ENCODE peak calls at places on chromosomes 4 and X, in ten cellular contexts. L is NB4; Y is CD4-positive, alpha-beta T cell; Q is NCI-H2081 treated with DMSO at 0.1 percent for 48 hours; J is astrocyte of the spinal cord; X is Kasumi-1; T is psoas muscle; W is fibroblast of the conjunctiva; G is upper lobe of right lung; M is CD8-positive, alpha-beta memory T cell. R is an unnamed sample.

GRCh38 chr4:84977409-84977808 is 10.9 kb upstream of the WDFY3 start:
- DNase-seq in L (no peak), Y (no peak), Q (no peak), J (no peak), X (no peak), T (no peak), W (no peak), G (no peak), M (no peak), R (no peak)

GRCh38 chrX:88244066-88244465 is 503.0 kb upstream of the CPXCR1 start:
- DNase-seq in L (no peak), Y (no peak), Q (no peak), J (no peak), X (no peak), T (no peak), W (no peak), G (no peak), M (no peak), R (no peak)

GRCh38 chr4:37561803-37562207 is 124.4 kb downstream of the RELL1 start:
- DNase-seq in L (no peak), Y (no peak), Q (no peak), J (peak; percentile 60), X (no peak), T (no peak), W (no peak), G (no peak), M (no peak), R (peak; percentile 85)

GRCh38 chr4:123399638-123400358 is 3.2 kb downstream of the SPRY1 start:
- DNase-seq in L (peak; percentile 41), Y (no peak), Q (no peak), J (peak; percentile 59), X (no peak), T (peak; percentile 61), W (no peak), G (no peak), M (no peak), R (peak; percentile 46)

GRCh38 chr4:73883306-73883705 is 14.1 kb downstream of the CXCL1 start:
- DNase-seq in L (peak; percentile 47), Y (no peak), Q (no peak), J (peak; percentile 89), X (peak; percentile 38), T (no peak), W (no peak), G (no peak), M (no peak), R (peak; percentile 65)

GRCh38 chr4:123977623-123978022 is 581.0 kb downstream of the SPRY1 start:
- DNase-seq in L (no peak), Y (no peak), Q (no peak), J (no peak), X (no peak), T (no peak), W (no peak), G (no peak), M (no peak), R (peak; percentile 91)

GRCh38 chrX:81202413-81202794 is 502 bp downstream of the SH3BGRL start:
- DNase-seq in L (peak; percentile 53), Y (no peak), Q (no peak), J (peak; percentile 45), X (peak; percentile 27), T (no peak), W (peak; percentile 1), G (no peak), M (no peak), R (no peak)

GRCh38 chr4:174388744-174389143 is 105.0 kb downstream of the CEP44 start:
- DNase-seq in L (no peak), Y (no peak), Q (no peak), J (peak; percentile 16), X (no peak), T (no peak), W (no peak), G (no peak), M (no peak), R (no peak)

GRCh38 chrX:72269671-72270251 is 7.3 kb downstream of the RPS4X start:
- DNase-seq in L (peak; percentile 39), Y (no peak), Q (no peak), J (peak; percentile 79), X (no peak), T (no peak), W (no peak), G (no peak), M (no peak), R (peak; percentile 33)

GRCh38 chrX:107571296-107571998 is 56.9 kb upstream of the PRPS1 start:
- DNase-seq in L (no peak), Y (no peak), Q (no peak), J (peak; percentile 92), X (no peak), T (peak; percentile 55), W (peak; percentile 53), G (no peak), M (no peak), R (peak; percentile 96)

GRCh38 chr4:158446106-158446505 is 75.6 kb upstream of the RXFP1 start:
- DNase-seq in L (no peak), Y (no peak), Q (no peak), J (no peak), X (no peak), T (no peak), W (peak; percentile 88), G (no peak), M (no peak), R (no peak)

GRCh38 chr4:120667102-120667501 is 255.4 kb downstream of the PRDM5 start:
- DNase-seq in L (no peak), Y (no peak), Q (no peak), J (no peak), X (peak; percentile 59), T (no peak), W (no peak), G (no peak), M (no peak), R (no peak)

GRCh38 chr4:119471259-119471658 is 149.3 kb upstream of the FABP2 start:
- DNase-seq in L (no peak), Y (no peak), Q (no peak), J (no peak), X (no peak), T (no peak), W (no peak), G (no peak), M (no peak), R (no peak)

GRCh38 chrX:11888421-11888820 is 130.4 kb downstream of the MSL3 start:
- DNase-seq in L (no peak), Y (no peak), Q (no peak), J (no peak), X (no peak), T (no peak), W (no peak), G (no peak), M (no peak), R (no peak)

GRCh38 chr4:41949531-41949930 is 14.3 kb downstream of the TMEM33 start:
- DNase-seq in L (no peak), Y (no peak), Q (no peak), J (no peak), X (no peak), T (no peak), W (peak; percentile 24), G (no peak), M (no peak), R (no peak)

GRCh38 chr4:128517096-128517738 is 229.6 kb upstream of the PGRMC2 start:
- DNase-seq in L (no peak), Y (no peak), Q (no peak), J (peak; percentile 44), X (no peak), T (no peak), W (peak; percentile 87), G (no peak), M (no peak), R (no peak)

GRCh38 chr4:154064244-154064643 is 275.4 kb upstream of the SFRP2 start:
- DNase-seq in L (no peak), Y (no peak), Q (no peak), J (no peak), X (no peak), T (no peak), W (no peak), G (no peak), M (no peak), R (no peak)

GRCh38 chrX:23854945-23855344 is 52.8 kb downstream of the APOO start:
- DNase-seq in L (peak; percentile 78), Y (no peak), Q (no peak), J (no peak), X (no peak), T (peak; percentile 57), W (no peak), G (peak; percentile 56), M (no peak), R (no peak)

GRCh38 chr4:188015025-188015778 is 19.6 kb downstream of the ZFP42 start:
- DNase-seq in L (no peak), Y (no peak), Q (no peak), J (no peak), X (no peak), T (no peak), W (no peak), G (no peak), M (no peak), R (peak; percentile 28)

GRCh38 chr4:26105815-26106699 is 192.0 kb downstream of the SMIM20 start:
- DNase-seq in L (no peak), Y (no peak), Q (no peak), J (peak; percentile 62), X (no peak), T (no peak), W (peak; percentile 54), G (no peak), M (no peak), R (peak; percentile 85)

GRCh38 chrX:1097328-1097727 is 115.1 kb downstream of the CRLF2 start:
- DNase-seq in L (no peak), Y (no peak), Q (no peak), J (no peak), X (no peak), T (no peak), W (no peak), G (no peak), M (no peak), R (no peak)

GRCh38 chrX:133215017-133215416 is 3.1 kb downstream of the TFDP3 start:
- DNase-seq in L (no peak), Y (no peak), Q (no peak), J (no peak), X (no peak), T (no peak), W (no peak), G (no peak), M (no peak), R (no peak)

GRCh38 chr4:109703664-109704351 is 563 bp upstream of the CASP6 start:
- DNase-seq in L (peak; percentile 28), Y (no peak), Q (no peak), J (no peak), X (peak; percentile 70), T (no peak), W (no peak), G (no peak), M (no peak), R (peak; percentile 30)

GRCh38 chr4:44738615-44739014 is 12.3 kb upstream of the GNPDA2 start:
- DNase-seq in L (no peak), Y (no peak), Q (no peak), J (peak; percentile 33), X (peak; percentile 57), T (no peak), W (no peak), G (no peak), M (no peak), R (peak; percentile 14)

R was measured in renal cortical epithelial cell.